ENCODE peak calls at places on chromosomes 7 and 10, in eight cellular contexts. M is GDM1; F is GM13976; E is adrenal gland; T is activated naive CD4-positive, alpha-beta T cell treated with anti-CD3 and anti-CD28 coated beads, Interleukin-2, amount 10 ng/mL, durations not matched to agents 7 days and 5 days; C is activated T-helper 1 cell treated with anti-CD3 and anti-CD28 coated beads, Interleukin-12 subunit alpha, Interleukin-12 subunit beta, Interleukin-2, Interleukin-4 antibody, amounts not matched to agents 30 ng/mL and 10 ng/mL and 1 ng/mL, durations not matched to agents 14 hours and 24 hours and 36 hours; I is tibial artery; B is AG08395. Q is an unnamed sample.

GRCh38 chr7:119594956-119595355 is 678.0 kb upstream of the KCND2 start:
- DNase-seq in M (no peak), F (no peak), E (no peak), T (no peak), C (no peak), I (no peak), B (no peak), Q (no peak)

GRCh38 chr7:77867208-77867915 is 68.8 kb downstream of the PHTF2 start:
- DNase-seq in M (no peak), F (no peak), E (no peak), T (no peak), C (no peak), I (no peak), B (no peak), Q (no peak)

GRCh38 chr7:129801882-129802281 is 150.9 kb downstream of the UBE2H start:
- DNase-seq in M (no peak), F (no peak), E (no peak), T (no peak), C (no peak), I (no peak), B (no peak), Q (no peak)

GRCh38 chr7:73973091-73973490 is 54.9 kb upstream of the ELN start:
- DNase-seq in M (no peak), F (peak), E (no peak), T (no peak), C (no peak), I (peak), B (no peak), Q (peak)

GRCh38 chr7:148625342-148625741 is 34.8 kb downstream of the C7orf33 start:
- DNase-seq in M (no peak), F (no peak), E (no peak), T (no peak), C (no peak), I (no peak), B (no peak), Q (no peak)

GRCh38 chr7:37706807-37707206 is 23.2 kb downstream of the GPR141 start:
- DNase-seq in M (no peak), F (no peak), E (no peak), T (no peak), C (no peak), I (no peak), B (no peak), Q (no peak)

GRCh38 chr10:77592946-77593636 is 44.5 kb downstream of the KCNMA1 start:
- DNase-seq in M (no peak), F (no peak), E (peak), T (no peak), C (no peak), I (peak), B (peak), Q (no peak)

GRCh38 chr10:104309980-104310978 is 28.0 kb downstream of the ITPRIP start:
- DNase-seq in M (no peak), F (no peak), E (peak), T (no peak), C (no peak), I (peak), B (peak), Q (peak)

GRCh38 chr10:124106241-124106905 is 13.0 kb upstream of the CHST15 start:
- DNase-seq in M (no peak), F (peak), E (peak), T (no peak), C (no peak), I (peak), B (peak), Q (peak)

GRCh38 chr10:31700222-31700621 is 228.4 kb downstream of the ARHGAP12 start:
- DNase-seq in M (no peak), F (no peak), E (no peak), T (no peak), C (no peak), I (no peak), B (no peak), Q (no peak)

GRCh38 chr7:30168800-30169584 is 34.2 kb downstream of the MTURN start:
- DNase-seq in M (no peak), F (no peak), E (peak), T (no peak), C (no peak), I (no peak), B (peak), Q (no peak)

GRCh38 chr10:44829426-44829825 is 81.7 kb upstream of the TMEM72 start:
- DNase-seq in M (no peak), F (no peak), E (no peak), T (no peak), C (no peak), I (no peak), B (no peak), Q (no peak)

GRCh38 chr7:159064816-159065130 is 79.9 kb downstream of the VIPR2 start:
- DNase-seq in M (no peak), F (no peak), E (no peak), T (no peak), C (no peak), I (no peak), B (no peak), Q (no peak)

GRCh38 chr10:122362621-122363020 is 11.9 kb upstream of the PLEKHA1 start:
- DNase-seq in M (no peak), F (no peak), E (no peak), T (no peak), C (no peak), I (no peak), B (no peak), Q (no peak)

GRCh38 chr7:5699467-5699866 is 82.0 kb downstream of the RNF216 start:
- DNase-seq in M (no peak), F (no peak), E (no peak), T (no peak), C (no peak), I (no peak), B (no peak), Q (no peak)

GRCh38 chr10:123132576-123133477 is 2.9 kb upstream of the HMX3 start:
- DNase-seq in M (peak), F (peak), E (peak), T (peak), C (peak), I (peak), B (peak), Q (peak)

GRCh38 chr7:134182078-134182477 is 54.9 kb downstream of the LRGUK start:
- DNase-seq in M (no peak), F (no peak), E (no peak), T (no peak), C (no peak), I (no peak), B (no peak), Q (no peak)

GRCh38 chr10:87642988-87643387 is 16.7 kb upstream of the PAPSS2 start:
- DNase-seq in M (no peak), F (no peak), E (no peak), T (no peak), C (no peak), I (no peak), B (no peak), Q (no peak)

GRCh38 chr7:87591211-87591610 is 9.5 kb downstream of the ABCB1 start:
- DNase-seq in M (no peak), F (no peak), E (no peak), T (no peak), C (no peak), I (no peak), B (no peak), Q (no peak)

GRCh38 chr10:25226775-25227682 is 52.2 kb downstream of the GPR158 start:
- DNase-seq in M (peak), F (peak), E (peak), T (peak), C (no peak), I (no peak), B (peak), Q (no peak)

GRCh38 chr7:134814730-134815364 is 35.4 kb downstream of the CALD1 start:
- DNase-seq in M (no peak), F (no peak), E (no peak), T (no peak), C (no peak), I (peak), B (no peak), Q (no peak)

GRCh38 chr7:51224811-51225581 is 91.6 kb downstream of the COBL start:
- DNase-seq in M (no peak), F (no peak), E (no peak), T (no peak), C (no peak), I (no peak), B (no peak), Q (peak)

GRCh38 chr7:150941983-150942590 is 36.0 kb downstream of the KCNH2 start:
- DNase-seq in M (peak), F (peak), E (no peak), T (peak), C (no peak), I (no peak), B (no peak), Q (no peak)

GRCh38 chr7:132347858-132348257 is 228.4 kb downstream of the PLXNA4 start:
- DNase-seq in M (no peak), F (no peak), E (no peak), T (no peak), C (no peak), I (no peak), B (no peak), Q (no peak)

GRCh38 chr10:60155945-60156683 is 233.6 kb downstream of the ANK3 start:
- DNase-seq in M (no peak), F (no peak), E (no peak), T (no peak), C (no peak), I (no peak), B (no peak), Q (no peak)

GRCh38 chr10:101050206-101051069 is 11.4 kb upstream of the KAZALD1 start:
- DNase-seq in M (no peak), F (peak), E (peak), T (peak), C (peak), I (no peak), B (peak), Q (peak)

GRCh38 chr7:408651-409343 is 110.8 kb downstream of the PDGFA start:
- DNase-seq in M (no peak), F (no peak), E (no peak), T (peak), C (no peak), I (no peak), B (no peak), Q (no peak)

GRCh38 chr7:99011341-99011705 is 132.6 kb downstream of the SMURF1 start:
- DNase-seq in M (no peak), F (no peak), E (no peak), T (no peak), C (no peak), I (no peak), B (no peak), Q (no peak)

GRCh38 chr7:102215281-102215680 is 71.4 kb upstream of the SH2B2 start:
- DNase-seq in M (no peak), F (no peak), E (no peak), T (no peak), C (no peak), I (no peak), B (no peak), Q (no peak)

GRCh38 chr7:149385195-149385955 is 75.5 kb downstream of the ZNF777 start:
- DNase-seq in M (no peak), F (no peak), E (no peak), T (no peak), C (no peak), I (no peak), B (no peak), Q (no peak)

GRCh38 chr7:78852951-78853350 is 600.5 kb downstream of the MAGI2 start:
- DNase-seq in M (no peak), F (no peak), E (no peak), T (no peak), C (no peak), I (no peak), B (no peak), Q (no peak)

GRCh38 chr10:102583435-102584417 is 60.6 kb upstream of the TRIM8 start:
- DNase-seq in M (peak), F (peak), E (peak), T (peak), C (peak), I (peak), B (peak), Q (peak)

Q was measured in prostate gland.